ENCODE peak calls at places on chromosomes 7 and 10, in nine cellular contexts. O is RCC 7860; S is substantia nigra; B is CD14-positive monocyte; X is activated CD8-positive, alpha-beta T cell treated with anti-CD3 and anti-CD28 coated beads for 36 hours; G is right cardiac atrium; Q is Calu3; L is cardiac muscle cell; M is left kidney. U is an unnamed sample.
A peak's percentile ranks its signal among the peaks of the same experiment; 100 is the strongest.

GRCh38 chr10:80284522-80284921 is 4.9 kb downstream of the MAT1A start:
- DNase-seq in O (no peak), S (no peak), B (no peak), X (no peak), G (no peak), Q (no peak), L (no peak), M (no peak), U (no peak)

GRCh38 chr10:75283150-75284096 is 47.7 kb upstream of the COMTD1 start:
- DNase-seq in O (no peak), S (no peak), B (no peak), X (no peak), G (peak; percentile 75), Q (no peak), L (peak; percentile 52), M (peak; percentile 98), U (peak; percentile 29)

GRCh38 chr7:27192546-27193334 is 7.2 kb downstream of the HOXA13 start:
- DNase-seq in O (no peak), S (no peak), B (peak; percentile 50), X (no peak), G (peak; percentile 51), Q (peak; percentile 28), L (no peak), M (peak; percentile 58), U (no peak)

GRCh38 chr7:141073641-141074161 is at the start of gene TMEM178B:
- DNase-seq in O (no peak), S (peak; percentile 18), B (no peak), X (peak; percentile 51), G (peak; percentile 36), Q (peak; percentile 13), L (no peak), M (peak; percentile 47), U (no peak)

GRCh38 chr7:144784943-144785342 is 50.9 kb downstream of the TPK1 start:
- DNase-seq in O (no peak), S (no peak), B (no peak), X (no peak), G (peak; percentile 49), Q (no peak), L (peak; percentile 52), M (no peak), U (no peak)

GRCh38 chr7:43834463-43835251 is 34.7 kb downstream of the MRPS24 start:
- DNase-seq in O (peak; percentile 76), S (no peak), B (peak; percentile 73), X (peak; percentile 62), G (no peak), Q (no peak), L (peak; percentile 7), M (peak; percentile 34), U (no peak)

GRCh38 chr7:2876031-2876862 is 32.1 kb upstream of the GNA12 start:
- DNase-seq in O (peak; percentile 91), S (no peak), B (no peak), X (no peak), G (no peak), Q (peak; percentile 29), L (peak; percentile 38), M (peak; percentile 78), U (no peak)

GRCh38 chr10:75662715-75663114 is 231.3 kb downstream of the LRMDA start:
- DNase-seq in O (no peak), S (no peak), B (no peak), X (no peak), G (peak; percentile 84), Q (no peak), L (peak; percentile 80), M (peak; percentile 37), U (no peak)

GRCh38 chr10:35643976-35644799 is 2.1 kb upstream of the FZD8 start:
- DNase-seq in O (no peak), S (no peak), B (no peak), X (peak; percentile 15), G (peak; percentile 71), Q (no peak), L (no peak), M (peak; percentile 44), U (no peak)

GRCh38 chr10:133235265-133235664 is 2.4 kb upstream of the VENTX start:
- DNase-seq in O (no peak), S (no peak), B (peak; percentile 75), X (peak; percentile 27), G (peak; percentile 68), Q (no peak), L (no peak), M (no peak), U (no peak)